ENCODE peak calls at places on chromosomes 5 and 9, in eight cellular contexts. E is heart left ventricle, C is left ventricle myocardium inferior, A is stomach, Z is OCI-LY7, D is transverse colon, R is pancreas, V is esophagus squamous epithelium. J is an unnamed sample.

GRCh38 chr5:170333161-170333909 is 35.8 kb upstream of the LCP2 start:
- DNase-seq in E (no peak), C (no peak), A (peak), Z (no peak), D (peak), R (no peak), V (no peak), J (peak)

GRCh38 chr9:3922846-3923245 is 377.0 kb downstream of the GLIS3 start:
- DNase-seq in E (no peak), C (no peak), A (no peak), Z (no peak), D (no peak), R (no peak), V (no peak), J (no peak)

GRCh38 chr5:87754009-87754757 is 341.5 kb upstream of the CCNH start:
- DNase-seq in E (no peak), C (no peak), A (no peak), Z (no peak), D (no peak), R (no peak), V (no peak), J (no peak)

GRCh38 chr9:129301941-129302340 is 123.9 kb upstream of the IER5L start:
- DNase-seq in E (no peak), C (no peak), A (no peak), Z (no peak), D (no peak), R (no peak), V (no peak), J (no peak)

GRCh38 chr5:179256229-179257189 is 88.8 kb downstream of the ADAMTS2 start:
- DNase-seq in E (peak), C (no peak), A (no peak), Z (no peak), D (peak), R (no peak), V (no peak), J (no peak)

GRCh38 chr5:75716715-75717081 is 539 bp downstream of the POC5 start:
- DNase-seq in E (no peak), C (no peak), A (no peak), Z (no peak), D (no peak), R (no peak), V (no peak), J (no peak)

GRCh38 chr9:4740623-4741364 is at the start of gene AK3:
- DNase-seq in E (peak), C (peak), A (peak), Z (peak), D (peak), R (peak), V (peak), J (peak)

GRCh38 chr5:176526462-176526861 is 10.7 kb downstream of the RNF44 start:
- DNase-seq in E (no peak), C (no peak), A (no peak), Z (no peak), D (no peak), R (no peak), V (no peak), J (no peak)

GRCh38 chr9:130713286-130713975 is 19.9 kb downstream of the EXOSC2 start:
- DNase-seq in E (no peak), C (no peak), A (no peak), Z (peak), D (peak), R (no peak), V (no peak), J (no peak)

GRCh38 chr5:76836181-76836580 is 13.6 kb upstream of the S100Z start:
- DNase-seq in E (no peak), C (no peak), A (no peak), Z (no peak), D (no peak), R (no peak), V (no peak), J (no peak)

GRCh38 chr9:91220491-91221135 is 141.1 kb downstream of the AUH start:
- DNase-seq in E (no peak), C (no peak), A (no peak), Z (no peak), D (no peak), R (no peak), V (no peak), J (no peak)

GRCh38 chr9:131598121-131598520 is 52.8 kb downstream of the PRRT1B start:
- DNase-seq in E (peak), C (peak), A (peak), Z (no peak), D (peak), R (no peak), V (no peak), J (no peak)

GRCh38 chr5:57841671-57842375 is 359.2 kb upstream of the ACTBL2 start:
- DNase-seq in E (no peak), C (no peak), A (no peak), Z (no peak), D (no peak), R (no peak), V (no peak), J (no peak)

DNA sequence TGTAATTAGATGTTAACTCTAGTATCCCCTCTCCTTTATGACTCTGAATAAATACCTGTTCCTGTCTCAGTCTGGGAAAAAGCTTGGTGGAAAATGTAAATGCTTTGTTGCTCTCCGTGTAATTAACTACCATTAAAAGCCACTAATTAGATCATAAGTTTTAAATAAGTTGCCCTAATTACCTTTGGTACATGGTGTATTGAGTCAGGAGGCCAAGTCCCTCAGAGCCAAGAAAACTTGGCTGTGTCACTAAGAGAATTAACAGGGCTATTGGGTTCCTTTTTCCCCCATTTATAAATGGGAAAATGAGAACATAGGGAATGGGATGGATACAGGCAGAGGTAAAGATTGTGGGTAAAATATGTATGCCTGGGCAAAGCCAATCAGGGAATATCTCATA is 617.6 kb downstream of the TLR4 start:
- DNase-seq in E (no peak), C (no peak), A (no peak), Z (no peak), D (no peak), R (no peak), V (no peak), J (no peak)
- TF ChIP-seq CTCF in E (no peak), C (no peak), A (no peak), Z (no peak), D (no peak), R (no peak), V (no peak), J (no peak)

DNA sequence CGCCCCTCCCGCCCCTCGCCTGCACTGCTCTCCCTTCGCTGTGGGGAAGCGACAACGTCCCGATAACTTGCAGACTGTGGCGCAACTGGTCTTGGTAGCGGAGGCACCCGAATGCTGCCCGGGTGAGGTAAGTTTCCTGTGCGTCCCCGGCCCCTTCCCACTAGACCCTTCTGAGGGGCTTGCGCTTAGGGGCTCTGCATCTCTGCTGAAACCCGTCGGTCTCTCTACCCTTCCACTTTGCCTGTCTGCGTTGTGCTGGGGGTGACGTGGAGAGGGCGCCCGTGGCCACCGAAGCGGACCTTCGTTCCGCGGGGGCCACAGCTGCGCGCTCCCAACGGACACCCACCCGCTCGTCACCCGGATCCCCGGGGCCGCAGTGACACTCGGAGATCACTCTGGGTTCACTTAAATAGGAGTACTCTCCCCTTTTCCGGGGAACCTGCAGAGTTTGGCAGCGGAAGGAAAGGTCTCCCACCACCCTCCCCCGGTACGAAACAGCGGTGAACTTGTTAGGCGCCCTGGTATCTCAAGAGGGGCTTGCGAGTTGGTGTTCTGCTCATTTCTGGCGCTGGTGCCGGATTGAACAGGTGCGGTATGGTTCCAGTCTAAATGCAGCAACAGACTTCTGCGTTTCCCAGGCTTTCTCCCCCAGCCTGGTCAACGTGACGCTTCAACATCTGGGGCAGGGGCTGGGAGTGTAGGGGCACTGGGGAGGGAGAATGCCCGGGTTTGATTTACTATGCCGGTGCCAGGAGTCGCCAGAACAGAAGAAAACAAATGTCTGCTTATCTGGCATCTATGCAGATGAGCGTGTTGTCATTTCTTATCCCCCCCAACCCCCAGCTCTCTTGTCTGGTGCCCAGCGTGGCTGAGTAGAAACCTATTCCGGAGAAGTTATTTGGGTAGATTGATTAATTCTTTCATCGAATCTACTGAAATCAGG is 867 bp downstream of the PIP5K1B start:
- DNase-seq in E (peak), C (peak), A (no peak), Z (no peak), D (peak), R (peak), V (no peak), J (no peak)
- H3K27ac ChIP-seq in E (peak), C (peak), A (peak), Z (no peak), D (peak), R (peak), V (peak), J (peak)

DNA sequence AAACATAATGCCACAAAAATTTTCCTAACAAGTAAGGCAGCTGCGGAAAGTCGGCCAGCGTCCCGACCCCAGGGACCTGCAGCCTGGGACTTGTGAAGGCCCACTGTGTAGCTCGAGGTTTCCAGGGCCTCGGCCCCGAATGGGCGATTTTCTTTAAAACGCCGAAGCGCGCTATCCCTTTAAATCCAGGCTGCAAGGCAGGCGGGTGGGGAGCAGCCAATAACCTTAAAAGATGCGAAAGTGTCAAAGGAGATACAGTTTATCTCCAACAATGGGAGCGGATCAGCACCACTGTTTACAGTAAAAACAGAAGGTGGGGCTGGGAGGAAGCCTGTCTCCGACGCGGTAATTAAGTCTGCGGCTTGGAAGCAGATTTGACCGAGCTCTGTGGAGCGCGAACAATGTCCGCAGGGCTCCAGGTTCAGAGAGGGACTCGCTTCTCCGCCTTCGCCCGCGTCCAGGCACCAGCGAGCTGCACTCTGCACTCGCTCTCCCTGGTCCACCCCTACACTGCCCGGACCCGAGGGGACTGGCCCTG is 1.6 kb upstream of the ZSWIM6 start:
- DNase-seq in E (peak), C (peak), A (no peak), Z (no peak), D (peak), R (peak), V (no peak), J (peak)
- H3K4me3 ChIP-seq in E (peak), C (peak), A (peak), Z (peak), D (peak), R (peak), V (peak), J (peak)

GRCh38 chr5:94154672-94155071 is 413.3 kb upstream of the POU5F2 start:
- DNase-seq in E (no peak), C (no peak), A (no peak), Z (no peak), D (no peak), R (no peak), V (no peak), J (no peak)

GRCh38 chr5:94153736-94154450 is 412.5 kb upstream of the POU5F2 start:
- DNase-seq in E (no peak), C (no peak), A (no peak), Z (no peak), D (no peak), R (no peak), V (no peak), J (no peak)

GRCh38 chr5:94157704-94158608 is 416.6 kb upstream of the POU5F2 start:
- DNase-seq in E (no peak), C (no peak), A (no peak), Z (no peak), D (no peak), R (no peak), V (no peak), J (no peak)

GRCh38 chr5:94159144-94159543 is 417.7 kb upstream of the POU5F2 start:
- DNase-seq in E (no peak), C (no peak), A (no peak), Z (no peak), D (no peak), R (no peak), V (no peak), J (no peak)
- TF ChIP-seq CTCF in E (no peak), C (no peak), A (no peak), Z (peak), D (no peak), R (no peak), V (no peak), J (no peak)

GRCh38 chr9:132648283-132648682 is 21.5 kb downstream of the DDX31 start:
- DNase-seq in E (no peak), C (no peak), A (no peak), Z (no peak), D (peak), R (no peak), V (no peak), J (no peak)

GRCh38 chr9:132646726-132647125 is 23.1 kb downstream of the DDX31 start:
- DNase-seq in E (no peak), C (no peak), A (no peak), Z (no peak), D (no peak), R (no peak), V (no peak), J (no peak)

GRCh38 chr9:132648685-132649084 is 21.1 kb downstream of the DDX31 start:
- DNase-seq in E (no peak), C (no peak), A (no peak), Z (no peak), D (no peak), R (no peak), V (no peak), J (no peak)

GRCh38 chr9:132647355-132647754 is 22.4 kb downstream of the DDX31 start:
- DNase-seq in E (no peak), C (no peak), A (no peak), Z (no peak), D (no peak), R (no peak), V (no peak), J (no peak)

DNA sequence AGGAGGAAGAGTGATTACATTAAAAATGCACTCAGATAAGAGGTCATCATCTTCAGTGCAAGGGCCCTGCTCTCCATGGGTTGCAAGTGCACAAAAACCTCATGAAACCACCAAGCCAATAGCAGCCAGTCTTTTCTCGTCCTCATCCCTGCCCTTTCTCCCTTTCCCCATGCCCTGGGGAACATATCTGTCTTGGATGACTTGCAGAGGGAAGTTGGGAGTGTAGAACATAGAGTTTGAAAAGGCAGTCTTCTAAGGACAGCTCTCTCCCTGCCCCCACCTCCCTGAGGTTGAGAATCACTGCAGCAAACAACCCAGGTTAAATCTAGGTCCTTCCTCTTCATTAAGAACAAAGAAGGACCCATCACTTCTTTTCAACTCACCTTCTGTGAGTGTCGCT is 22.0 kb downstream of the DDX31 start:
- DNase-seq in E (no peak), C (no peak), A (no peak), Z (no peak), D (no peak), R (no peak), V (no peak), J (no peak)
- H3K27ac ChIP-seq in E (no peak), C (no peak), A (no peak), Z (no peak), D (peak), R (no peak), V (no peak), J (no peak)

DNA sequence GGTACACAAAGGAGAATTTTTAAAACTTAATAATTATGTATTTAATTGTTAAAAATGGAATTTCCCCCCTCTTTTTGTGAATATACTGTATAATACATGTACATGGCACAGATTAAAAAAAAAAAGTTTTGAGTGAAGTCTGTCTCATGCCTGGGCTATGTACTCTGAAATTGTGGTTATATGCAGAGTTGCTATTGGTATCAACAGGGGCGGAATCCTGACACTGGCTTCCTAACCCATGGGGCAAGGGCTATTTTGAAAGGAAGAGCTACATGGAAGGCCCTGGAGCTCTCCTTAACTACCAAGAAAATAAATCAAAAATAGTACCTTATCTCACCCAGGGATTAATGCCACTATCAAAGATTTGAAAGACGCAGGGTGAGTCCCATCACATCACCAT is 865 bp upstream of the FAM193B start:
- DNase-seq in E (no peak), C (no peak), A (no peak), Z (no peak), D (no peak), R (no peak), V (no peak), J (no peak)
- H3K4me3 ChIP-seq in E (no peak), C (peak), A (peak), Z (peak), D (peak), R (peak), V (peak), J (no peak)

J was measured in coronary artery.